ENCODE peak calls at places on chromosomes 12 and 14, in ten cellular contexts. One of them, this sample, is unnamed.

GRCh38 chr14:67417633-67418032 is 5.7 kb upstream of the PLEK2 start:
- DNase-seq in neural crest cell: no peak
- DNase-seq in stimulated activated CD4-positive, alpha-beta T cell treated with anti-CD3 and anti-CD28 coated beads, Interleukin-1b, Interleukin-23, amount 100 ng/mL, for 24 hours: no peak
- DNase-seq in stimulated activated CD8-positive, alpha-beta memory T cell treated with anti-CD3 and anti-CD28 coated beads, Interleukin-2, amount 100 ng/mL, for 48 hours: no peak
- DNase-seq in ureter: no peak
- DNase-seq in GM19239: no peak
- DNase-seq in NCI-H2171: no peak
- DNase-seq in WTC11: no peak
- DNase-seq in HepG2: no peak
- DNase-seq in HEK293T: no peak
- DNase-seq in this sample: no peak

GRCh38 chr12:113910751-113911272 is 55.3 kb downstream of the RBM19 start:
- DNase-seq in neural crest cell: no peak
- DNase-seq in HepG2: no peak
- DNase-seq in GM19239: no peak
- DNase-seq in stimulated activated CD8-positive, alpha-beta memory T cell treated with anti-CD3 and anti-CD28 coated beads, Interleukin-2, amount 100 ng/mL, for 48 hours: no peak
- DNase-seq in WTC11: no peak
- DNase-seq in stimulated activated CD4-positive, alpha-beta T cell treated with anti-CD3 and anti-CD28 coated beads, Interleukin-1b, Interleukin-23, amount 100 ng/mL, for 24 hours: no peak
- DNase-seq in NCI-H2171: no peak
- DNase-seq in ureter: no peak
- DNase-seq in HEK293T: no peak
- DNase-seq in this sample: no peak

GRCh38 chr12:101570022-101570421 is 24.7 kb upstream of the MYBPC1 start:
- DNase-seq in ureter: no peak
- DNase-seq in NCI-H2171: no peak
- DNase-seq in neural crest cell: no peak
- DNase-seq in HepG2: peak
- DNase-seq in HEK293T: peak
- DNase-seq in WTC11: no peak
- DNase-seq in stimulated activated CD4-positive, alpha-beta T cell treated with anti-CD3 and anti-CD28 coated beads, Interleukin-1b, Interleukin-23, amount 100 ng/mL, for 24 hours: no peak
- DNase-seq in stimulated activated CD8-positive, alpha-beta memory T cell treated with anti-CD3 and anti-CD28 coated beads, Interleukin-2, amount 100 ng/mL, for 48 hours: no peak
- DNase-seq in GM19239: no peak
- DNase-seq in this sample: no peak

GRCh38 chr12:13436696-13437391 is 240.3 kb downstream of the EMP1 start:
- DNase-seq in GM19239: no peak
- DNase-seq in NCI-H2171: no peak
- DNase-seq in stimulated activated CD4-positive, alpha-beta T cell treated with anti-CD3 and anti-CD28 coated beads, Interleukin-1b, Interleukin-23, amount 100 ng/mL, for 24 hours: no peak
- DNase-seq in HEK293T: peak
- DNase-seq in stimulated activated CD8-positive, alpha-beta memory T cell treated with anti-CD3 and anti-CD28 coated beads, Interleukin-2, amount 100 ng/mL, for 48 hours: no peak
- DNase-seq in neural crest cell: no peak
- DNase-seq in ureter: no peak
- DNase-seq in WTC11: no peak
- DNase-seq in HepG2: no peak
- DNase-seq in this sample: no peak

GRCh38 chr12:19220205-19220604 is 90.7 kb downstream of the PLEKHA5 start:
- DNase-seq in WTC11: no peak
- DNase-seq in HepG2: no peak
- DNase-seq in stimulated activated CD4-positive, alpha-beta T cell treated with anti-CD3 and anti-CD28 coated beads, Interleukin-1b, Interleukin-23, amount 100 ng/mL, for 24 hours: no peak
- DNase-seq in GM19239: no peak
- DNase-seq in HEK293T: no peak
- DNase-seq in neural crest cell: no peak
- DNase-seq in stimulated activated CD8-positive, alpha-beta memory T cell treated with anti-CD3 and anti-CD28 coated beads, Interleukin-2, amount 100 ng/mL, for 48 hours: no peak
- DNase-seq in ureter: no peak
- DNase-seq in NCI-H2171: no peak
- DNase-seq in this sample: no peak

GRCh38 chr12:102034346-102034745 is 27.4 kb downstream of the WASHC3 start:
- DNase-seq in ureter: no peak
- DNase-seq in GM19239: no peak
- DNase-seq in NCI-H2171: no peak
- DNase-seq in WTC11: no peak
- DNase-seq in stimulated activated CD8-positive, alpha-beta memory T cell treated with anti-CD3 and anti-CD28 coated beads, Interleukin-2, amount 100 ng/mL, for 48 hours: no peak
- DNase-seq in stimulated activated CD4-positive, alpha-beta T cell treated with anti-CD3 and anti-CD28 coated beads, Interleukin-1b, Interleukin-23, amount 100 ng/mL, for 24 hours: no peak
- DNase-seq in neural crest cell: no peak
- DNase-seq in HepG2: no peak
- DNase-seq in HEK293T: no peak
- DNase-seq in this sample: no peak

GRCh38 chr12:52086944-52087835 is 7.7 kb downstream of the SMIM41 start:
- DNase-seq in HepG2: no peak
- DNase-seq in stimulated activated CD4-positive, alpha-beta T cell treated with anti-CD3 and anti-CD28 coated beads, Interleukin-1b, Interleukin-23, amount 100 ng/mL, for 24 hours: no peak
- DNase-seq in HEK293T: no peak
- DNase-seq in WTC11: no peak
- DNase-seq in neural crest cell: no peak
- DNase-seq in stimulated activated CD8-positive, alpha-beta memory T cell treated with anti-CD3 and anti-CD28 coated beads, Interleukin-2, amount 100 ng/mL, for 48 hours: no peak
- DNase-seq in ureter: no peak
- DNase-seq in NCI-H2171: no peak
- DNase-seq in GM19239: no peak
- DNase-seq in this sample: no peak

GRCh38 chr12:97159397-97159796 is 252.3 kb downstream of the NEDD1 start:
- DNase-seq in HEK293T: no peak
- DNase-seq in ureter: no peak
- DNase-seq in WTC11: no peak
- DNase-seq in GM19239: no peak
- DNase-seq in neural crest cell: no peak
- DNase-seq in NCI-H2171: no peak
- DNase-seq in HepG2: peak
- DNase-seq in stimulated activated CD4-positive, alpha-beta T cell treated with anti-CD3 and anti-CD28 coated beads, Interleukin-1b, Interleukin-23, amount 100 ng/mL, for 24 hours: no peak
- DNase-seq in stimulated activated CD8-positive, alpha-beta memory T cell treated with anti-CD3 and anti-CD28 coated beads, Interleukin-2, amount 100 ng/mL, for 48 hours: no peak
- DNase-seq in this sample: no peak

GRCh38 chr12:55736780-55737580 is 5.9 kb upstream of the GDF11 start:
- DNase-seq in neural crest cell: peak
- DNase-seq in HEK293T: peak
- DNase-seq in NCI-H2171: peak
- DNase-seq in WTC11: peak
- DNase-seq in HepG2: peak
- DNase-seq in stimulated activated CD8-positive, alpha-beta memory T cell treated with anti-CD3 and anti-CD28 coated beads, Interleukin-2, amount 100 ng/mL, for 48 hours: peak
- DNase-seq in ureter: no peak
- DNase-seq in stimulated activated CD4-positive, alpha-beta T cell treated with anti-CD3 and anti-CD28 coated beads, Interleukin-1b, Interleukin-23, amount 100 ng/mL, for 24 hours: no peak
- DNase-seq in GM19239: no peak
- DNase-seq in this sample: peak